ENCODE peak calls at places on chromosomes 11 and 22, in nine cellular contexts. One of them, this sample, is unnamed.

GRCh38 chr22:45846952-45847351 is 130.0 kb downstream of the WNT7B start:
- DNase-seq in cardiac muscle cell: peak
- DNase-seq in GM23338: peak
- DNase-seq in neural progenitor cell: peak
- DNase-seq in effector memory CD4-positive, alpha-beta T cell: no peak
- DNase-seq in kidney: no peak
- DNase-seq in tibial artery: no peak
- DNase-seq in ascending aorta: no peak
- DNase-seq in SK-N-MC: no peak
- DNase-seq in this sample: no peak

GRCh38 chr22:43919106-43919965 is 4.3 kb upstream of the PNPLA3 start:
- DNase-seq in tibial artery: no peak
- DNase-seq in SK-N-MC: no peak
- DNase-seq in kidney: no peak
- DNase-seq in cardiac muscle cell: no peak
- DNase-seq in neural progenitor cell: no peak
- DNase-seq in GM23338: no peak
- DNase-seq in ascending aorta: no peak
- DNase-seq in effector memory CD4-positive, alpha-beta T cell: no peak
- DNase-seq in this sample: no peak

GRCh38 chr11:126465573-126466287 is 110.2 kb downstream of the ST3GAL4 start:
- DNase-seq in neural progenitor cell: no peak
- DNase-seq in cardiac muscle cell: no peak
- DNase-seq in effector memory CD4-positive, alpha-beta T cell: no peak
- DNase-seq in kidney: no peak
- DNase-seq in ascending aorta: no peak
- DNase-seq in tibial artery: no peak
- DNase-seq in GM23338: no peak
- DNase-seq in SK-N-MC: no peak
- DNase-seq in this sample: peak

GRCh38 chr11:62613275-62613864 is 313 bp downstream of the ROM1 start:
- DNase-seq in SK-N-MC: no peak
- DNase-seq in neural progenitor cell: no peak
- DNase-seq in cardiac muscle cell: no peak
- DNase-seq in GM23338: no peak
- DNase-seq in ascending aorta: peak
- DNase-seq in kidney: no peak
- DNase-seq in effector memory CD4-positive, alpha-beta T cell: no peak
- DNase-seq in tibial artery: no peak
- DNase-seq in this sample: no peak

GRCh38 chr22:26471522-26471921 is 12.1 kb downstream of the HPS4 start:
- DNase-seq in ascending aorta: no peak
- DNase-seq in SK-N-MC: no peak
- DNase-seq in GM23338: no peak
- DNase-seq in tibial artery: no peak
- DNase-seq in kidney: no peak
- DNase-seq in effector memory CD4-positive, alpha-beta T cell: no peak
- DNase-seq in cardiac muscle cell: no peak
- DNase-seq in neural progenitor cell: no peak
- DNase-seq in this sample: no peak

GRCh38 chr22:46456818-46457163 is 80.6 kb downstream of the CELSR1 start:
- DNase-seq in GM23338: no peak
- DNase-seq in ascending aorta: no peak
- DNase-seq in tibial artery: no peak
- DNase-seq in effector memory CD4-positive, alpha-beta T cell: no peak
- DNase-seq in kidney: peak
- DNase-seq in neural progenitor cell: no peak
- DNase-seq in SK-N-MC: no peak
- DNase-seq in cardiac muscle cell: no peak
- DNase-seq in this sample: no peak

GRCh38 chr22:50047346-50047745 is 10.8 kb downstream of the TTLL8 start:
- DNase-seq in neural progenitor cell: no peak
- DNase-seq in kidney: peak
- DNase-seq in effector memory CD4-positive, alpha-beta T cell: no peak
- DNase-seq in cardiac muscle cell: no peak
- DNase-seq in tibial artery: no peak
- DNase-seq in ascending aorta: no peak
- DNase-seq in SK-N-MC: no peak
- DNase-seq in GM23338: no peak
- DNase-seq in this sample: no peak

GRCh38 chr22:25750569-25751173 is 8.7 kb downstream of the MYO18B start:
- DNase-seq in tibial artery: no peak
- DNase-seq in neural progenitor cell: no peak
- DNase-seq in GM23338: no peak
- DNase-seq in effector memory CD4-positive, alpha-beta T cell: no peak
- DNase-seq in ascending aorta: no peak
- DNase-seq in SK-N-MC: no peak
- DNase-seq in kidney: no peak
- DNase-seq in cardiac muscle cell: no peak
- DNase-seq in this sample: no peak

GRCh38 chr22:25753252-25753651 is 11.3 kb downstream of the MYO18B start:
- DNase-seq in cardiac muscle cell: no peak
- DNase-seq in effector memory CD4-positive, alpha-beta T cell: no peak
- DNase-seq in ascending aorta: no peak
- DNase-seq in neural progenitor cell: no peak
- DNase-seq in GM23338: no peak
- DNase-seq in kidney: no peak
- DNase-seq in tibial artery: no peak
- DNase-seq in SK-N-MC: no peak
- DNase-seq in this sample: no peak

GRCh38 chr11:105632316-105632715 is 22.4 kb downstream of the GRIA4 start:
- DNase-seq in kidney: no peak
- DNase-seq in cardiac muscle cell: no peak
- DNase-seq in effector memory CD4-positive, alpha-beta T cell: no peak
- DNase-seq in SK-N-MC: no peak
- DNase-seq in tibial artery: no peak
- DNase-seq in neural progenitor cell: no peak
- DNase-seq in ascending aorta: no peak
- DNase-seq in GM23338: no peak
- DNase-seq in this sample: no peak

GRCh38 chr22:26239561-26239960 is 70.3 kb downstream of the SEZ6L start:
- DNase-seq in neural progenitor cell: no peak
- DNase-seq in GM23338: no peak
- DNase-seq in SK-N-MC: no peak
- DNase-seq in tibial artery: no peak
- DNase-seq in cardiac muscle cell: no peak
- DNase-seq in kidney: no peak
- DNase-seq in ascending aorta: no peak
- DNase-seq in effector memory CD4-positive, alpha-beta T cell: no peak
- DNase-seq in this sample: no peak

GRCh38 chr11:33116535-33116934 is 44.7 kb downstream of the CSTF3 start:
- DNase-seq in SK-N-MC: no peak
- DNase-seq in ascending aorta: no peak
- DNase-seq in GM23338: no peak
- DNase-seq in neural progenitor cell: no peak
- DNase-seq in cardiac muscle cell: no peak
- DNase-seq in tibial artery: no peak
- DNase-seq in effector memory CD4-positive, alpha-beta T cell: no peak
- DNase-seq in kidney: no peak
- DNase-seq in this sample: no peak

GRCh38 chr22:29493636-29494035 is 13.6 kb downstream of the NEFH start:
- DNase-seq in kidney: no peak
- DNase-seq in ascending aorta: no peak
- DNase-seq in tibial artery: no peak
- DNase-seq in neural progenitor cell: no peak
- DNase-seq in effector memory CD4-positive, alpha-beta T cell: no peak
- DNase-seq in GM23338: no peak
- DNase-seq in cardiac muscle cell: no peak
- DNase-seq in SK-N-MC: no peak
- DNase-seq in this sample: no peak
- H3K27ac ChIP-seq in kidney: no peak
- H3K27ac ChIP-seq in ascending aorta: no peak
- H3K27ac ChIP-seq in tibial artery: no peak
- H3K27ac ChIP-seq in neural progenitor cell: no peak
- H3K27ac ChIP-seq in effector memory CD4-positive, alpha-beta T cell: no peak
- H3K27ac ChIP-seq in GM23338: no peak
- H3K27ac ChIP-seq in cardiac muscle cell: no peak
- H3K27ac ChIP-seq in SK-N-MC: no peak
- H3K27ac ChIP-seq in this sample: no peak

GRCh38 chr11:14356342-14356741 is 2.6 kb downstream of the RRAS2 start:
- DNase-seq in kidney: no peak
- DNase-seq in neural progenitor cell: no peak
- DNase-seq in GM23338: no peak
- DNase-seq in tibial artery: no peak
- DNase-seq in ascending aorta: no peak
- DNase-seq in cardiac muscle cell: no peak
- DNase-seq in effector memory CD4-positive, alpha-beta T cell: no peak
- DNase-seq in SK-N-MC: no peak
- DNase-seq in this sample: no peak
- H3K4me3 ChIP-seq in kidney: no peak
- H3K4me3 ChIP-seq in neural progenitor cell: no peak
- H3K4me3 ChIP-seq in GM23338: peak
- H3K4me3 ChIP-seq in tibial artery: no peak
- H3K4me3 ChIP-seq in ascending aorta: no peak
- H3K4me3 ChIP-seq in cardiac muscle cell: no peak
- H3K4me3 ChIP-seq in effector memory CD4-positive, alpha-beta T cell: no peak
- H3K4me3 ChIP-seq in SK-N-MC: no peak
- H3K4me3 ChIP-seq in this sample: no peak

GRCh38 chr11:73260127-73260457 is 12.0 kb upstream of the P2RY6 start:
- DNase-seq in neural progenitor cell: no peak
- DNase-seq in GM23338: no peak
- DNase-seq in cardiac muscle cell: no peak
- DNase-seq in kidney: no peak
- DNase-seq in effector memory CD4-positive, alpha-beta T cell: no peak
- DNase-seq in ascending aorta: peak
- DNase-seq in SK-N-MC: no peak
- DNase-seq in tibial artery: no peak
- DNase-seq in this sample: no peak

GRCh38 chr11:73259406-73260126 is 12.6 kb upstream of the P2RY6 start:
- DNase-seq in tibial artery: no peak
- DNase-seq in ascending aorta: peak
- DNase-seq in cardiac muscle cell: no peak
- DNase-seq in GM23338: no peak
- DNase-seq in kidney: no peak
- DNase-seq in neural progenitor cell: no peak
- DNase-seq in effector memory CD4-positive, alpha-beta T cell: no peak
- DNase-seq in SK-N-MC: no peak
- DNase-seq in this sample: no peak

GRCh38 chr11:73262851-73263495 is 9.2 kb upstream of the P2RY6 start:
- DNase-seq in cardiac muscle cell: no peak
- DNase-seq in GM23338: no peak
- DNase-seq in ascending aorta: peak
- DNase-seq in effector memory CD4-positive, alpha-beta T cell: no peak
- DNase-seq in tibial artery: no peak
- DNase-seq in neural progenitor cell: no peak
- DNase-seq in kidney: no peak
- DNase-seq in SK-N-MC: no peak
- DNase-seq in this sample: no peak

GRCh38 chr11:73257342-73258103 is 14.6 kb upstream of the P2RY6 start:
- DNase-seq in GM23338: peak
- DNase-seq in ascending aorta: peak
- DNase-seq in SK-N-MC: no peak
- DNase-seq in tibial artery: peak
- DNase-seq in kidney: peak
- DNase-seq in neural progenitor cell: peak
- DNase-seq in cardiac muscle cell: peak
- DNase-seq in effector memory CD4-positive, alpha-beta T cell: no peak
- DNase-seq in this sample: no peak

GRCh38 chr11:73258104-73258684 is 13.9 kb upstream of the P2RY6 start:
- DNase-seq in GM23338: no peak
- DNase-seq in ascending aorta: peak
- DNase-seq in kidney: no peak
- DNase-seq in neural progenitor cell: no peak
- DNase-seq in tibial artery: no peak
- DNase-seq in effector memory CD4-positive, alpha-beta T cell: no peak
- DNase-seq in cardiac muscle cell: no peak
- DNase-seq in SK-N-MC: no peak
- DNase-seq in this sample: no peak
- H3K27ac ChIP-seq in GM23338: no peak
- H3K27ac ChIP-seq in ascending aorta: peak
- H3K27ac ChIP-seq in kidney: peak
- H3K27ac ChIP-seq in neural progenitor cell: no peak
- H3K27ac ChIP-seq in tibial artery: peak
- H3K27ac ChIP-seq in effector memory CD4-positive, alpha-beta T cell: no peak
- H3K27ac ChIP-seq in cardiac muscle cell: no peak
- H3K27ac ChIP-seq in SK-N-MC: no peak
- H3K27ac ChIP-seq in this sample: no peak

GRCh38 chr11:46390331-46391171 is 1.0 kb downstream of the CHRM4 start:
- DNase-seq in tibial artery: no peak
- DNase-seq in kidney: no peak
- DNase-seq in ascending aorta: no peak
- DNase-seq in SK-N-MC: no peak
- DNase-seq in cardiac muscle cell: no peak
- DNase-seq in neural progenitor cell: peak
- DNase-seq in effector memory CD4-positive, alpha-beta T cell: no peak
- DNase-seq in GM23338: peak
- DNase-seq in this sample: no peak

GRCh38 chr11:46387919-46388618 is 3.5 kb downstream of the CHRM4 start:
- DNase-seq in GM23338: peak
- DNase-seq in effector memory CD4-positive, alpha-beta T cell: no peak
- DNase-seq in neural progenitor cell: no peak
- DNase-seq in ascending aorta: no peak
- DNase-seq in kidney: no peak
- DNase-seq in SK-N-MC: no peak
- DNase-seq in tibial artery: no peak
- DNase-seq in cardiac muscle cell: no peak
- DNase-seq in this sample: no peak

GRCh38 chr11:46389450-46390330 is 1.9 kb downstream of the CHRM4 start:
- DNase-seq in GM23338: peak
- DNase-seq in cardiac muscle cell: peak
- DNase-seq in ascending aorta: peak
- DNase-seq in SK-N-MC: no peak
- DNase-seq in tibial artery: peak
- DNase-seq in neural progenitor cell: peak
- DNase-seq in effector memory CD4-positive, alpha-beta T cell: no peak
- DNase-seq in kidney: peak
- DNase-seq in this sample: no peak

GRCh38 chr11:46387456-46387855 is 4.1 kb downstream of the CHRM4 start:
- DNase-seq in tibial artery: no peak
- DNase-seq in ascending aorta: no peak
- DNase-seq in GM23338: no peak
- DNase-seq in effector memory CD4-positive, alpha-beta T cell: no peak
- DNase-seq in cardiac muscle cell: no peak
- DNase-seq in neural progenitor cell: no peak
- DNase-seq in SK-N-MC: no peak
- DNase-seq in kidney: no peak
- DNase-seq in this sample: no peak

DNA sequence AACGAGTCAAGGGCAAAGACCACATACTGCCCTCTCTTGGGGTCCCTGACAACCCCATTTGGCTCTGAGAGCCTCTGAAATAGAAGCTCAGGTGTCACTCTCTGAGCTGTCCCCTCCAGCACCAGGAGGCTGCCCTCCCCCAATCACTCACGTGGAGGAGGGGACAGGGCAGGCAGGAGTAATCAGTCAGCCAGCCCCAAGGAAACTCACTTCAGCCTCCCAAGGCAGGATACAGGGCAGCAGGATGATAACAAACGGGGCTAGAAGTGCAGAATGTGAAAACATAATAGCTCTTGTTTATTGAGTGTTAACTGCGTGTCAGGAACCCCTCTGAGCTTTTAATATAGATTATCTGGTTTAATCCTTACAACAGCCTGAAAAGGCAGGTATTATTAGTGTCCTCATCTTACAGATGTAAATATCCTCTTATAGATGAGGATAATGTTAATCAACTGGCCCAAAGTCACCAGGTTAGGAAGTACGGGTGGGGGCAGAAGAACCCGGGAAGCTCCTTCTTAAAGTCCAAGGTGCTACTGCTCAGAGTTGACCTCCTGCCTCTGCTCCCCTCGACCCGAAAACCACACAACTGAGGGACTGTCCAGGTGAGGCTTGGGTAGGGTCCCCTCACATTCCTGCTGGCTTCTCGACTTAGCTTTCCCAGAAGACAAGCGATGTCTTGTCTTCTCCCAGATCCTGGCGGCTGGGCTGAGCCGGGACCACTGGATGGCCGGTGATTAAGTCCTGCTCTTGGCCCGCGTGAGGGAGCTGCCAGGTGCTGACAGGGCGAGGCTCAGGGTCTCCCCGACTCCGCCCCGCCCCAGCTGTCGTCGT is 2.7 kb downstream of the CHRM4 start:
- DNase-seq in tibial artery: no peak
- DNase-seq in effector memory CD4-positive, alpha-beta T cell: no peak
- DNase-seq in ascending aorta: no peak
- DNase-seq in GM23338: peak
- DNase-seq in cardiac muscle cell: peak
- DNase-seq in kidney: no peak
- DNase-seq in neural progenitor cell: peak
- DNase-seq in SK-N-MC: no peak
- DNase-seq in this sample: no peak
- H3K4me3 ChIP-seq in tibial artery: no peak
- H3K4me3 ChIP-seq in effector memory CD4-positive, alpha-beta T cell: no peak
- H3K4me3 ChIP-seq in ascending aorta: no peak
- H3K4me3 ChIP-seq in GM23338: peak
- H3K4me3 ChIP-seq in cardiac muscle cell: peak
- H3K4me3 ChIP-seq in kidney: no peak
- H3K4me3 ChIP-seq in neural progenitor cell: peak
- H3K4me3 ChIP-seq in SK-N-MC: peak
- H3K4me3 ChIP-seq in this sample: no peak

This sample was measured in naive thymus-derived CD4-positive, alpha-beta T cell.